ENCODE peak calls at places on chromosomes 4 and X, in seven cellular contexts. X, P, Q, U, B, N and O are unnamed samples.

GRCh38 chr4:48295116-48295515 is 25.5 kb upstream of the TEC start:
- DNase-seq in X (peak; percentile 33), P (no peak), Q (no peak), U (no peak), B (no peak), N (no peak), O (no peak)

GRCh38 chr4:146927710-146928109 is 18.0 kb downstream of the TTC29 start:
- DNase-seq in X (no peak), P (no peak), Q (no peak), U (no peak), B (no peak), N (no peak), O (no peak)

GRCh38 chr4:180669637-180670036 is 1573.6 kb upstream of the TENM3 start:
- DNase-seq in X (no peak), P (no peak), Q (no peak), U (no peak), B (peak; percentile 52), N (no peak), O (no peak)

GRCh38 chr4:126758493-126758892 is 874.3 kb upstream of the INTU start:
- DNase-seq in X (no peak), P (no peak), Q (no peak), U (no peak), B (no peak), N (no peak), O (no peak)

GRCh38 chrX:14963447-14964236 is 90.4 kb downstream of the MOSPD2 start:
- DNase-seq in X (peak; percentile 65), P (peak; percentile 56), Q (no peak), U (no peak), B (no peak), N (peak; percentile 56), O (no peak)

GRCh38 chr4:25787891-25788331 is 74.9 kb downstream of the SEL1L3 start:
- DNase-seq in X (no peak), P (no peak), Q (peak; percentile 56), U (no peak), B (no peak), N (no peak), O (no peak)

GRCh38 chr4:55017406-55017805 is 108.0 kb downstream of the KDR start:
- DNase-seq in X (no peak), P (no peak), Q (no peak), U (no peak), B (no peak), N (no peak), O (no peak)

GRCh38 chr4:169286562-169287301 is 16.0 kb upstream of the SH3RF1 start:
- DNase-seq in X (peak; percentile 43), P (no peak), Q (peak; percentile 21), U (no peak), B (peak; percentile 56), N (no peak), O (peak; percentile 20)

GRCh38 chrX:129957241-129958099 is 25.0 kb upstream of the BCORL1 start:
- DNase-seq in X (peak; percentile 38), P (no peak), Q (peak; percentile 95), U (peak; percentile 85), B (no peak), N (no peak), O (peak; percentile 76)

GRCh38 chr4:54558889-54559682 is 98.7 kb upstream of the KIT start:
- DNase-seq in X (no peak), P (no peak), Q (no peak), U (no peak), B (no peak), N (no peak), O (no peak)

GRCh38 chrX:56729152-56729557 is at the start of gene NBDY:
- DNase-seq in X (peak; percentile 25), P (no peak), Q (peak; percentile 53), U (peak; percentile 64), B (peak; percentile 58), N (no peak), O (peak; percentile 15)

GRCh38 chr4:41638806-41639205 is 100.8 kb downstream of the LIMCH1 start:
- DNase-seq in X (no peak), P (no peak), Q (no peak), U (no peak), B (no peak), N (no peak), O (no peak)

GRCh38 chr4:74479009-74479408 is 34.1 kb downstream of the AREG start:
- DNase-seq in X (no peak), P (no peak), Q (no peak), U (no peak), B (no peak), N (no peak), O (no peak)

GRCh38 chr4:8112036-8112576 is 46.5 kb downstream of the ABLIM2 start:
- DNase-seq in X (no peak), P (no peak), Q (no peak), U (no peak), B (no peak), N (no peak), O (no peak)

GRCh38 chr4:6228158-6229067 is 28.1 kb upstream of the JAKMIP1 start:
- DNase-seq in X (no peak), P (no peak), Q (no peak), U (no peak), B (no peak), N (no peak), O (no peak)

GRCh38 chr4:11004818-11005217 is 320.2 kb upstream of the CLNK start:
- DNase-seq in X (no peak), P (no peak), Q (no peak), U (no peak), B (no peak), N (no peak), O (no peak)

GRCh38 chrX:22397566-22397965 is 124.9 kb downstream of the CBLL2 start:
- DNase-seq in X (no peak), P (no peak), Q (no peak), U (no peak), B (no peak), N (no peak), O (no peak)

GRCh38 chrX:70664726-70665125 is 220.1 kb downstream of the DLG3 start:
- DNase-seq in X (peak; percentile 21), P (no peak), Q (peak; percentile 27), U (no peak), B (peak; percentile 50), N (no peak), O (peak; percentile 13)

GRCh38 chr4:86818211-86818610 is 31.0 kb downstream of the SLC10A6 start:
- DNase-seq in X (peak; percentile 54), P (no peak), Q (no peak), U (no peak), B (no peak), N (no peak), O (no peak)

GRCh38 chrX:33339219-33339618 is 127.9 kb upstream of the DMD start:
- DNase-seq in X (no peak), P (no peak), Q (no peak), U (no peak), B (peak; percentile 11), N (no peak), O (no peak)

GRCh38 chrX:43467608-43468234 is 188.4 kb upstream of the MAOA start:
- DNase-seq in X (no peak), P (no peak), Q (no peak), U (no peak), B (peak; percentile 16), N (no peak), O (no peak)

GRCh38 chrX:3951859-3952258 is 238.4 kb upstream of the PRKX start:
- DNase-seq in X (no peak), P (no peak), Q (no peak), U (no peak), B (no peak), N (no peak), O (no peak)

GRCh38 chr4:74297556-74297955 is 10.7 kb upstream of the EPGN start:
- DNase-seq in X (no peak), P (no peak), Q (no peak), U (no peak), B (no peak), N (no peak), O (no peak)

GRCh38 chr4:168496834-168497233 is at the start of gene PALLD:
- DNase-seq in X (peak; percentile 56), P (no peak), Q (peak; percentile 14), U (no peak), B (no peak), N (peak; percentile 12), O (no peak)

GRCh38 chr4:143606470-143606869 is 93.0 kb downstream of the SMARCA5 start:
- DNase-seq in X (no peak), P (no peak), Q (no peak), U (no peak), B (no peak), N (no peak), O (no peak)

GRCh38 chr4:93221771-93222170 is 606.8 kb upstream of the ATOH1 start:
- DNase-seq in X (no peak), P (no peak), Q (no peak), U (no peak), B (no peak), N (no peak), O (no peak)

GRCh38 chr4:23374280-23374679 is 515.6 kb downstream of the PPARGC1A start:
- DNase-seq in X (no peak), P (no peak), Q (no peak), U (no peak), B (peak; percentile 15), N (no peak), O (no peak)

GRCh38 chr4:185874516-185875230 is 62.7 kb upstream of the SORBS2 start:
- DNase-seq in X (peak; percentile 39), P (no peak), Q (no peak), U (no peak), B (peak; percentile 67), N (peak; percentile 13), O (no peak)

GRCh38 chrX:31397119-31397518 is 325.3 kb upstream of the FTHL17 start:
- DNase-seq in X (peak; percentile 42), P (peak; percentile 10), Q (no peak), U (no peak), B (peak; percentile 22), N (peak; percentile 20), O (no peak)

DNA sequence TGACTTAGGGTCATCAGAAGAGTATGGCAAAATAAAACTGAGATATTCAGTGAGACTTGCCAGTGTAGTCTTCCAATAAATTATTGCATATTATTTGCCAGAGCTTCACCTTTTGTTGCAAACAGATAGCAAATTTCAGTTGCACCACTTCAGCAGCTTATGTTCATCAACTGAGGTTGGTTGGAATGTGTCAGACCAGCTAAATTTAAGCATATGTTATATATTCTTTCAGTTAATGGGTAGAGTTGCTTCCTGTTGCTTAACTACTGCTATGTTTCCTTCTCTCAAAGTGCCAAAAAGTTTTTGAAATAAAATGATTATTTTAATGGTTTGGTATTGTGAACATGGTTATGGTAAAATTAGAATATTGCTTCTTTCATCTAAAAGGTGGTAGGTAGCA is 61.5 kb downstream of the GALNT7 start:
- DNase-seq in X (peak; percentile 12), P (no peak), Q (peak; percentile 46), U (no peak), B (no peak), N (no peak), O (no peak)
- TF ChIP-seq CTCF in X (no peak), P (no peak), Q (no peak), U (no peak), B (no peak), N (no peak), O (no peak)

GRCh38 chr4:80322716-80323115 is 12.8 kb upstream of the CFAP299 start:
- DNase-seq in X (peak; percentile 60), P (no peak), Q (peak; percentile 22), U (no peak), B (peak; percentile 63), N (no peak), O (no peak)
- TF ChIP-seq CTCF in X (peak; percentile 60), P (peak; percentile 27), Q (no peak), U (peak; percentile 2), B (peak; percentile 49), N (peak; percentile 54), O (no peak)

GRCh38 chr4:1583051-1583785 is 100.9 kb downstream of the FAM53A start:
- DNase-seq in X (no peak), P (no peak), Q (no peak), U (no peak), B (no peak), N (no peak), O (no peak)
- TF ChIP-seq CTCF in X (no peak), P (no peak), Q (no peak), U (no peak), B (no peak), N (no peak), O (no peak)

GRCh38 chrX:84729809-84730208 is 227.6 kb upstream of the HDX start:
- DNase-seq in X (peak; percentile 39), P (no peak), Q (peak; percentile 42), U (peak; percentile 22), B (peak; percentile 43), N (no peak), O (peak; percentile 26)
- TF ChIP-seq CTCF in X (peak; percentile 80), P (peak; percentile 70), Q (peak; percentile 64), U (peak; percentile 90), B (peak; percentile 84), N (peak; percentile 72), O (peak; percentile 62)